ENCODE peak calls at places on chromosomes 12 and 14, in four cellular contexts. Y is adrenal gland, V is PC-9, G is IMR-90. O is an unnamed sample. For H3K4me1, the result is how much of the 10 kb centered on the place peaks cover.

GRCh38 chr14:100827751-100828447 is 2.0 kb downstream of the MEG3 start:
- DNase-seq in Y (peak), V (no peak), G (peak), O (no peak)

GRCh38 chr12:97912943-97913342 is 450.3 kb downstream of the RMST start:
- DNase-seq in Y (no peak), V (no peak), G (no peak), O (peak)

GRCh38 chr14:77543240-77543551 is 44.6 kb upstream of the ISM2 start:
- DNase-seq in Y (no peak), V (no peak), G (no peak), O (no peak)

GRCh38 chr12:109192358-109192757 is 76.0 kb downstream of the ACACB start:
- DNase-seq in Y (no peak), V (peak), G (peak), O (no peak)

GRCh38 chr12:51636581-51636980 is 45.5 kb downstream of the SCN8A start:
- DNase-seq in Y (no peak), V (no peak), G (peak), O (no peak)

GRCh38 chr12:95316798-95317197 is 99.2 kb downstream of the VEZT start:
- DNase-seq in Y (no peak), V (no peak), G (no peak), O (no peak)

GRCh38 chr14:52015411-52016030 is 26.2 kb downstream of the RTRAF start:
- DNase-seq in Y (no peak), V (no peak), G (peak), O (no peak)

GRCh38 chr14:103880334-103880985 is 33.1 kb upstream of the PPP1R13B start:
- DNase-seq in Y (peak), V (no peak), G (peak), O (peak)

GRCh38 chr14:65281991-65282908 is 130.3 kb upstream of the FUT8 start:
- DNase-seq in Y (no peak), V (no peak), G (peak), O (no peak)

GRCh38 chr14:24051162-24051788 is 534 bp upstream of the CARMIL3 start:
- DNase-seq in Y (no peak), V (no peak), G (no peak), O (no peak)

GRCh38 chr12:118136559-118137003 is 657 bp downstream of the PEBP1 start:
- DNase-seq in Y (peak), V (no peak), G (peak), O (peak)

GRCh38 chr12:22635812-22636211 is 10.8 kb downstream of the ETNK1 start:
- DNase-seq in Y (no peak), V (no peak), G (no peak), O (no peak)

GRCh38 chr12:52387859-52388258 is 2.4 kb upstream of the KRT84 start:
- DNase-seq in Y (no peak), V (no peak), G (no peak), O (no peak)

GRCh38 chr12:13229504-13229903 is 33.0 kb downstream of the EMP1 start:
- DNase-seq in Y (no peak), V (no peak), G (no peak), O (no peak)

GRCh38 chr12:92695577-92695976 is 7.2 kb upstream of the PLEKHG7 start:
- DNase-seq in Y (no peak), V (no peak), G (no peak), O (no peak)

GRCh38 chr14:30193056-30193455 is 265.4 kb upstream of the PRKD1 start:
- DNase-seq in Y (no peak), V (no peak), G (no peak), O (no peak)

GRCh38 chr14:100640481-100641273 is 53.5 kb upstream of the BEGAIN start:
- DNase-seq in Y (no peak), V (no peak), G (peak), O (no peak)

GRCh38 chr12:11321980-11322379 is 11.7 kb upstream of the PRB4 start:
- DNase-seq in Y (no peak), V (no peak), G (no peak), O (no peak)

GRCh38 chr14:105627701-105628100 is 101.3 kb downstream of the TMEM121 start:
- DNase-seq in Y (no peak), V (no peak), G (no peak), O (peak)

GRCh38 chr12:114045333-114045732 is 79.2 kb upstream of the RBM19 start:
- DNase-seq in Y (no peak), V (no peak), G (no peak), O (no peak)

GRCh38 chr12:57759360-57759980 is 4.6 kb downstream of the MARCHF9 start:
- DNase-seq in Y (no peak), V (no peak), G (no peak), O (no peak)
- TF ChIP-seq CTCF in Y (peak), V (peak), G (peak), O (peak)

GRCh38 chr12:117087808-117088207 is 11.4 kb downstream of the TESC start:
- DNase-seq in Y (no peak), V (no peak), G (no peak), O (no peak)
- H3K4me1 ChIP-seq in Y (under half), V (under half), G (under half), O (under half)

GRCh38 chr14:54567634-54568561 is 970 bp downstream of the SAMD4A start:
- DNase-seq in Y (peak), V (no peak), G (no peak), O (peak)
- TF ChIP-seq CTCF in Y (no peak), V (no peak), G (no peak), O (no peak)

GRCh38 chr12:54047964-54048303 is 5.7 kb upstream of the HOXC4 start:
- DNase-seq in Y (no peak), V (no peak), G (no peak), O (no peak)
- H3K4me1 ChIP-seq in Y (under half), V (under half), G (under half), O (under half)

GRCh38 chr14:22265319-22266140 is 323.5 kb downstream of the DAD1 start:
- DNase-seq in Y (no peak), V (peak), G (peak), O (no peak)
- TF ChIP-seq CTCF in Y (no peak), V (peak), G (peak), O (no peak)

DNA sequence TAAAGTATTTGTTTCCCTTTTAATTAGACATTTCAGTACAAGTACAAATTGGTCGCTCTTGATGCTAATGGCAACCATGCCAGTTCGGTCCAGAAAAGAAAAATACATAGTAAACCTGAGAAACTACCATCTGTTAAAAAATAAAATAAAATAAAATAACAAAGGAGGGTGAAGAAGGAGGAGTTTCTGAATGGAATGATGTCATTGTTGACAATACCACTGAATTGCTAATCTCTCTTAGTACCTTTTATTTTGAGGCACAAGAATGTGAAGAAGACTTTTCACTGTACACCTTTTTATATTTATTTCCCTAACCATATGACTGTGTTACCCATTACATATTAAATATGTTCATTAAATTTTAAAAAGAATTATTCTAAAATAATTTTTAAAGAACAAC is 19.5 kb downstream of the SPX start:
- DNase-seq in Y (no peak), V (no peak), G (no peak), O (no peak)
- H3K4me1 ChIP-seq in Y (under half), V (under half), G (under half), O (under half)

DNA sequence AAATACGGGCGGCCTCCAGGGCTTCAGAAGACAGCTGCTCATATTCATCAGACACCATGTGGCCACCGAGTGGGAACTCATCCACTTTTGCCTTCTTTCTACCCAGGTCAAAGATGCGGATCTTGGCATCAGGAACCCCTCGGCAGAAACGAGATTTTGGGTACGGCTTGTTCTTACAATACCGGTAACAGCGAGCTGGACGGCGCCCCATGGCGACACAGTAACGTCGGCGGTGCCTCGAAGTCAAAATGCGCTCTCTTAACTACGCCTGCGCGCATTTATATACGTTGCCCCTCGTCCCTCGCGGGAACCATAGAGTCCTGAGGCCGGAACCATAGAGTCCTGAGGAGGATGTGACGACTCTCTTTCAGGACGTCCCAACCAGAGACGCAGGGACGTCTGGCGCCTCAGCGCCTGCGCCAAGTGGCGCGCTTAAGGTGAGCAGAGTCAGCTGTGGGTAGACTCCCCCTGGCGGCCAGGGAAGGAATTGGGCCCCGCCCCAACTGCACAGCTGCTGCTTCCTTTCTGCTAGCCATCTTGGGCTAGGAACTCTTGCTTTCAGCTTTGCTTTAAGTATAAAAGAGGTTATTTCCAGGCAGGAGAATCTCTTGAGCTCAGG is at the start of gene RPL10L:
- DNase-seq in Y (no peak), V (no peak), G (no peak), O (no peak)
- TF ChIP-seq CTCF in Y (no peak), V (peak), G (no peak), O (no peak)

DNA sequence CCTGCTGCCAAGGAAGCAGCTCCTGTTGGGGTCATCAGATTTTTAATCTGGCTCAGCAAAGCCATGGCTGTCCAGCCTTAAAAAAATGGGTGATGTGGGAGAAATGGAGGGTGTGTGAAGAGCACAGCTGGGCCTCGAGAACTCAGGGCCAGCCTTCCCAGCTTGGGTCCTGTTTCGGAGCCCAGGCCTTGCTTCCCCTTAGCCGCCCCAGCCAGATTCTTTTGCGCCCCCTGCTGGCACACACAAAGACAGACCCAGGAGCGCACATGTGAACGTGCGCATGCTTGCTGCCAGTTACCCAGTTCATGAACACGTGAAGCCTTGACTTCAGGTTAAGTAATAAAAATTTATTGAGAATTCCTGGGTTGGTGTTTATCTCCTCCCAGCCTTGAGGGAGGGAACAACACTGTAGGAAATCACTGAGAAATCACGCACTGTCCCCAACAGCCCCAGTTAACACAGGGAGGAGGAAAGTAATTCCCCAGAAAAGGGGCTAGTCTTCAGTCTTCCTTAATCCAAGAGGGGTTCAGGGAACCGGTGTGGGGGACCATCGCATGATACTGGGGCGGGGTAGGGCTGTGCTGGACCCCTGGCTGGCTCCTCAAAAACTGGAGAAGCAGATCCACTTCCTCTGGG is 5.3 kb downstream of the PHB2 start:
- DNase-seq in Y (peak), V (peak), G (peak), O (peak)
- H3K4me1 ChIP-seq in Y (under half), V (half or more), G (under half), O (under half)

GRCh38 chr12:122081697-122082221 is 3.2 kb downstream of the MLXIP start:
- DNase-seq in Y (no peak), V (no peak), G (peak), O (peak)
- TF ChIP-seq CTCF in Y (no peak), V (no peak), G (no peak), O (no peak)

O was measured in right lobe of liver.